ENCODE peak calls at places on chromosomes 2 and 18, in ten cellular contexts. M is stimulated activated CD8-positive, alpha-beta memory T cell treated with anti-CD3 and anti-CD28 coated beads, Interleukin-4, amount 100 ng/mL, for 1 hour; X is AG09309; B is NCI-H524 treated with DMSO at 0.1 percent for 48 hours; E is activated naive CD8-positive, alpha-beta T cell treated with anti-CD3 and anti-CD28 coated beads, Interleukin-2, amount 10 ng/mL, durations not matched to agents 7 days and 5 days; D is RWPE1; Z is HT1080; I is KG1; J is effector memory CD8-positive, alpha-beta T cell; C is stimulated activated CD4-positive, alpha-beta T cell treated with anti-CD3 and anti-CD28 coated beads, Interleukin-15, amount 100 ng/mL, for 1 hour. P is an unnamed sample.

GRCh38 chr18:57624988-57625387 is 3.4 kb upstream of the NARS1 start:
- DNase-seq in M (no peak), X (no peak), B (no peak), E (no peak), D (peak; percentile 8), Z (peak; percentile 78), I (no peak), J (no peak), C (no peak), P (no peak)

GRCh38 chr2:22536131-22536530 is 848.8 kb upstream of the KLHL29 start:
- DNase-seq in M (no peak), X (no peak), B (no peak), E (no peak), D (peak; percentile 28), Z (peak; percentile 76), I (no peak), J (no peak), C (no peak), P (peak; percentile 21)

GRCh38 chr2:16661536-16661935 is 4.1 kb downstream of the CYRIA start:
- DNase-seq in M (no peak), X (no peak), B (no peak), E (no peak), D (no peak), Z (no peak), I (no peak), J (no peak), C (no peak), P (no peak)

GRCh38 chr2:160141944-160142343 is 58.1 kb downstream of the ITGB6 start:
- DNase-seq in M (no peak), X (no peak), B (no peak), E (no peak), D (no peak), Z (no peak), I (no peak), J (no peak), C (no peak), P (no peak)

GRCh38 chr2:203361922-203362321 is 33.7 kb downstream of the ABI2 start:
- DNase-seq in M (no peak), X (no peak), B (no peak), E (no peak), D (no peak), Z (no peak), I (no peak), J (no peak), C (no peak), P (no peak)

GRCh38 chr2:202848813-202849212 is 22.8 kb downstream of the ICA1L start:
- DNase-seq in M (no peak), X (no peak), B (no peak), E (no peak), D (no peak), Z (no peak), I (no peak), J (no peak), C (no peak), P (no peak)

GRCh38 chr2:161918692-161919091 is 155.3 kb downstream of the DPP4 start:
- DNase-seq in M (no peak), X (no peak), B (no peak), E (no peak), D (no peak), Z (no peak), I (no peak), J (no peak), C (no peak), P (no peak)

GRCh38 chr2:213216461-213216860 is 65.0 kb upstream of the IKZF2 start:
- DNase-seq in M (no peak), X (no peak), B (no peak), E (no peak), D (peak; percentile 64), Z (peak; percentile 8), I (no peak), J (no peak), C (no peak), P (no peak)

GRCh38 chr2:223970343-223971128 is 13.3 kb downstream of the MRPL44 start:
- DNase-seq in M (peak; percentile 17), X (no peak), B (no peak), E (no peak), D (peak; percentile 32), Z (peak; percentile 46), I (peak; percentile 46), J (peak; percentile 58), C (peak; percentile 13), P (no peak)

GRCh38 chr2:15241929-15242328 is 319.2 kb downstream of the NBAS start:
- DNase-seq in M (no peak), X (no peak), B (no peak), E (no peak), D (no peak), Z (no peak), I (no peak), J (no peak), C (no peak), P (no peak)

GRCh38 chr2:158529379-158530110 is 72.8 kb downstream of the PKP4 start:
- DNase-seq in M (no peak), X (peak; percentile 47), B (no peak), E (no peak), D (no peak), Z (peak; percentile 19), I (no peak), J (no peak), C (no peak), P (no peak)

GRCh38 chr2:54384301-54385035 is 71.7 kb upstream of the SPTBN1 start:
- DNase-seq in M (no peak), X (no peak), B (no peak), E (no peak), D (no peak), Z (no peak), I (no peak), J (no peak), C (no peak), P (no peak)

GRCh38 chr2:186347472-186347871 is 138.6 kb upstream of the ZC3H15 start:
- DNase-seq in M (no peak), X (no peak), B (no peak), E (no peak), D (peak; percentile 24), Z (peak; percentile 4), I (no peak), J (no peak), C (no peak), P (no peak)

GRCh38 chr2:68367918-68368656 is 3.0 kb downstream of the PLEK start:
- DNase-seq in M (no peak), X (no peak), B (no peak), E (no peak), D (peak; percentile 27), Z (no peak), I (no peak), J (no peak), C (no peak), P (no peak)

GRCh38 chr2:56474412-56475158 is 290.8 kb downstream of the CCDC85A start:
- DNase-seq in M (no peak), X (no peak), B (peak; percentile 81), E (no peak), D (peak; percentile 5), Z (peak; percentile 8), I (no peak), J (no peak), C (no peak), P (no peak)

P was measured in keratinocyte.